ENCODE peak calls at places on chromosome 18, in ten cellular contexts. G is endodermal cell; V is CD8-positive, alpha-beta T cell; R is neural progenitor cell; I is adrenal gland; X is A549; Z is psoas muscle; E is right atrium auricular region; M is ovary; S is CD4-positive, alpha-beta T cell. Y is an unnamed sample.

GRCh38 chr18:5196253-5197031 is 615 bp downstream of the AKAIN1 start:
- DNase-seq in G (peak; percentile 67), V (no peak), R (peak; percentile 72), I (peak; percentile 7), X (no peak), Z (no peak), E (no peak), M (no peak), S (no peak), Y (no peak)

GRCh38 chr18:34085140-34085739 is 139.5 kb downstream of the NOL4 start:
- DNase-seq in G (no peak), V (no peak), R (no peak), I (no peak), X (no peak), Z (no peak), E (no peak), M (no peak), S (no peak), Y (no peak)

GRCh38 chr18:29586210-29586609 is 1409.3 kb upstream of the CDH2 start:
- DNase-seq in G (peak; percentile 79), V (no peak), R (peak; percentile 15), I (no peak), X (no peak), Z (no peak), E (no peak), M (no peak), S (no peak), Y (no peak)

GRCh38 chr18:60245096-60245495 is 127.5 kb downstream of the MC4R start:
- DNase-seq in G (no peak), V (no peak), R (no peak), I (no peak), X (no peak), Z (no peak), E (no peak), M (no peak), S (no peak), Y (no peak)

GRCh38 chr18:35117951-35118411 is 76.8 kb downstream of the MAPRE2 start:
- DNase-seq in G (no peak), V (no peak), R (peak; percentile 31), I (peak; percentile 76), X (no peak), Z (peak; percentile 30), E (no peak), M (no peak), S (no peak), Y (peak; percentile 59)

GRCh38 chr18:57953883-57954282 is 90.1 kb upstream of the NEDD4L start:
- DNase-seq in G (no peak), V (no peak), R (no peak), I (no peak), X (no peak), Z (no peak), E (no peak), M (no peak), S (no peak), Y (no peak)

GRCh38 chr18:28961669-28962228 is 784.8 kb upstream of the CDH2 start:
- DNase-seq in G (peak; percentile 75), V (no peak), R (peak; percentile 73), I (no peak), X (peak; percentile 16), Z (no peak), E (no peak), M (no peak), S (no peak), Y (no peak)

GRCh38 chr18:14974088-14974487 is 226.1 kb downstream of the ANKRD30B start:
- DNase-seq in G (no peak), V (no peak), R (no peak), I (no peak), X (no peak), Z (no peak), E (peak; percentile 26), M (no peak), S (no peak), Y (no peak)

GRCh38 chr18:76765649-76766048 is 56.7 kb upstream of the ZNF236 start:
- DNase-seq in G (no peak), V (no peak), R (no peak), I (no peak), X (no peak), Z (no peak), E (no peak), M (no peak), S (no peak), Y (no peak)

GRCh38 chr18:65897292-65897691 is 146.5 kb downstream of the CDH7 start:
- DNase-seq in G (no peak), V (no peak), R (no peak), I (no peak), X (no peak), Z (no peak), E (no peak), M (no peak), S (no peak), Y (no peak)

GRCh38 chr18:38539373-38539772 is 973.8 kb upstream of the CELF4 start:
- DNase-seq in G (peak; percentile 58), V (no peak), R (peak; percentile 72), I (no peak), X (no peak), Z (no peak), E (no peak), M (no peak), S (no peak), Y (no peak)

DNA sequence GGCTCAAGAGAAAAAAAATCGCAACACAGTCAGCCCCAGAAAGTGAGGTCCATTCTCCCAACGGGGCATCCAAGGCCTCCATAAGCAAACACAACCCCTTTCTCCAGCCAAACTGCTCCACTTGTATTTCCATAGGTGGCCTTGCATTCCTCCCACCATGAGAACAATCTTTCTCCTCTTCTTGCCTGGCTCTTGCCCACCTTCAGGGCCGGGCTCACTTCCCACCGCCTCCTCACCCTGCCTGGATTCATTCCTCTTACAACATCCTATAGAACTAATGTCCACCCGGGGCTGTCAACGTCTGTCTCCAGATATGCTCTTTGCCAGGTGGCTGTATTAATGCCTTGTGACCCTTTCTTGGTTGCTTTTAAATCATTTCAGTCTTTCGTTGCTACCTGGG is 124.5 kb downstream of the SMAD7 start:
- DNase-seq in G (peak; percentile 35), V (no peak), R (no peak), I (no peak), X (no peak), Z (no peak), E (no peak), M (peak; percentile 6), S (no peak), Y (peak; percentile 10)
- H3K27ac ChIP-seq in G (no peak overlapping the region), V (no peak overlapping the region), R (no peak overlapping the region), I (peak overlapping the region; percentile 81), X (no peak overlapping the region), Z (no peak overlapping the region), E (peak overlapping the region; percentile 80), M (no peak overlapping the region), S (no peak overlapping the region), Y (no peak overlapping the region)

GRCh38 chr18:46946656-46947282 is 29.4 kb downstream of the KATNAL2 start:
- DNase-seq in G (peak; percentile 98), V (no peak), R (peak; percentile 97), I (peak; percentile 86), X (peak; percentile 80), Z (peak; percentile 81), E (peak; percentile 85), M (peak; percentile 27), S (peak; percentile 27), Y (peak; percentile 54)
- TF ChIP-seq CTCF in G (no peak), V (no peak), R (no peak), I (no peak), X (no peak), Z (no peak), E (no peak), M (no peak), S (no peak), Y (no peak)

DNA sequence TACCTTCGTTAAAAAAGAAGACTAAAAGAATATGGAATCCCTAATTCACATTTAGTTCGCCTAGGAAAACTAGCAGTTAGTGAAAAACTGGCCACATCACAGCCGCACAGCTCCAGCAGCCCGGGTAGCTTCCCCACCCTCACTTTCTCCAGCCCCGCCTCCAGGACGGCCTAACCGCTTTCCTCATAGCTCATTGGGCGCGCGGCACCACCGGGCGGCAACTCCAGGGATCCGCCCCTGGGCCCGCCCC is 193 bp upstream of the MIB1 start:
- DNase-seq in G (no peak), V (no peak), R (no peak), I (peak; percentile 99), X (peak; percentile 93), Z (no peak), E (peak; percentile 98), M (no peak), S (no peak), Y (peak; percentile 99)
- H3K27ac ChIP-seq in G (peak overlapping the region; percentile 99), V (peak overlapping the region; percentile 75), R (no peak overlapping the region), I (peak overlapping the region; percentile 98), X (peak overlapping the region; percentile 100), Z (peak overlapping the region; percentile 99), E (peak overlapping the region; percentile 99), M (peak overlapping the region; percentile 98), S (peak overlapping the region; percentile 87), Y (peak overlapping the region; percentile 94)

GRCh38 chr18:74965682-74966081 is 243.3 kb downstream of the PTGR3 start:
- DNase-seq in G (no peak), V (no peak), R (no peak), I (no peak), X (no peak), Z (no peak), E (no peak), M (no peak), S (no peak), Y (no peak)

DNA sequence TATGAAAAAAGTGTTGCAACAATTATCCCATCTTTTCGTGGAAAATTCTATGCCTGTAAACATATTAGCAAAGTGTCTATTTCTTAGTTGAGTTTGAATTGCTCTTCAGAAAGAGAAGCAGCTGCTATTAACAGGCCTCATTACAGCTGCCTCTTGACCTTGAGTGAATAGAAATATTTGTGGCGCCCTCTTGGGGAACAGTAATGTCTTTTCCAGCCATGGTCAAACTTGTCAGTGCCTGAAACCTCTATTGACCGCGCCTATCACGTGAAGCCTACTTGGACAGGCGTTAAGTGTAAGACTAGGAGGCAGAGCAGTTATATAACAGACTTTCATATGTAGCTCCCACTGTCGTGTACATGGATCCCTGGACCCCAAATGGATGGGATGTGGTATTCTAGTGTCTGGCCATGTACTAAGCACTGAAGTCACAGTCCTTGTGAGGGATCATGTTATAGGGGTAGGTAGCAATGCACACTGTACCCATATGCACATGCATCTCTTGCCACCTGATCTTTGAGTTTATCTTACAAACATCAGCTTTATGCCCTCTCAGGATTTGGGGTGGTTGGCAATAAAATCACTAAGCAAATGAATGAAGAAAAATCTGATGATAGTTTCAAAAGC is 245.0 kb downstream of the PTGR3 start:
- DNase-seq in G (peak; percentile 74), V (no peak), R (peak; percentile 13), I (peak; percentile 15), X (peak; percentile 47), Z (no peak), E (no peak), M (no peak), S (no peak), Y (no peak)
- TF ChIP-seq CTCF in G (peak; percentile 75), V (no peak), R (peak; percentile 31), I (peak; percentile 36), X (peak; percentile 40), Z (peak; percentile 14), E (no peak), M (no peak), S (no peak), Y (peak; percentile 23)

DNA sequence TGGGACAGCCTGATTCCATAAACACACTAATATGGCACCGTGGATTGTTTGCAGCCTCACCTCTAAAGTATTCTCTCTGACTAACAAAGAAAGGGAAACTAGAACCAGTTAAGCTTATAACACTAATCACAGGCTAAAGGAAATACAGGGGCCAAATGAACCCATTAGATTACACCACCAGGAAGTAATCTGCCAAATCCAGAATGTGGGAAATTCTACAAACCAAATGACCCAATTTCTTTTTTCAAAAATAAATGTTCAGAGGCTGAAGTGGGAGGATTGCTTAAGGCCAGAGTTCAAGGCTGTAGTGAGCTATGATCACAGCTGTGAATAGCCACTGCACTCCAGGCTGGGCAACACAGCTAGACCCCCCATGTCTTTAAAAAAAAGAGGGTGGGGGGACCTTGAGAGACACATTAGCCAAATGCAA is 1.5 kb upstream of the MPPE1 start:
- DNase-seq in G (no peak), V (no peak), R (no peak), I (no peak), X (no peak), Z (no peak), E (no peak), M (no peak), S (no peak), Y (no peak)
- H3K27ac ChIP-seq in G (no peak overlapping the region), V (no peak overlapping the region), R (no peak overlapping the region), I (peak overlapping the region; percentile 95), X (peak overlapping the region; percentile 98), Z (peak overlapping the region; percentile 99), E (peak overlapping the region; percentile 100), M (peak overlapping the region; percentile 100), S (no peak overlapping the region), Y (peak overlapping the region; percentile 100)

Y was measured in right lobe of liver.